ENCODE peak calls at places on chromosomes 11 and 22, in four cellular contexts. One of them, this sample, is unnamed.

GRCh38 chr11:116078101-116078561 is 573.9 kb upstream of the CADM1 start:
- DNase-seq in foreskin fibroblast: no peak
- DNase-seq in suprapubic skin: no peak
- DNase-seq in right atrium auricular region: no peak
- DNase-seq in this sample: no peak

GRCh38 chr11:14015711-14016110 is 53.2 kb downstream of the SPON1 start:
- DNase-seq in foreskin fibroblast: peak; percentile 80
- DNase-seq in suprapubic skin: no peak
- DNase-seq in right atrium auricular region: no peak
- DNase-seq in this sample: no peak

GRCh38 chr22:18997925-18998315 is 61.8 kb upstream of the PRODH start:
- DNase-seq in foreskin fibroblast: no peak
- DNase-seq in suprapubic skin: no peak
- DNase-seq in right atrium auricular region: no peak
- DNase-seq in this sample: no peak

GRCh38 chr11:12089473-12089872 is 20.9 kb upstream of the MICAL2 start:
- DNase-seq in foreskin fibroblast: peak; percentile 60
- DNase-seq in suprapubic skin: no peak
- DNase-seq in right atrium auricular region: no peak
- DNase-seq in this sample: no peak

GRCh38 chr22:50544078-50544745 is 1.5 kb upstream of the KLHDC7B start:
- DNase-seq in foreskin fibroblast: peak; percentile 85
- DNase-seq in suprapubic skin: peak; percentile 87
- DNase-seq in right atrium auricular region: peak; percentile 76
- DNase-seq in this sample: no peak

GRCh38 chr11:44010789-44011251 is 37.0 kb upstream of the ACCSL start:
- DNase-seq in foreskin fibroblast: peak; percentile 46
- DNase-seq in suprapubic skin: peak; percentile 26
- DNase-seq in right atrium auricular region: peak; percentile 26
- DNase-seq in this sample: peak; percentile 67

GRCh38 chr22:35575116-35575748 is 34.6 kb downstream of the RASD2 start:
- DNase-seq in foreskin fibroblast: no peak
- DNase-seq in suprapubic skin: no peak
- DNase-seq in right atrium auricular region: no peak
- DNase-seq in this sample: no peak

GRCh38 chr11:63663809-63664208 is 7.4 kb downstream of the ATL3 start:
- DNase-seq in foreskin fibroblast: peak; percentile 91
- DNase-seq in suprapubic skin: no peak
- DNase-seq in right atrium auricular region: no peak
- DNase-seq in this sample: no peak

GRCh38 chr11:85431319-85431718 is 195.8 kb downstream of the DLG2 start:
- DNase-seq in foreskin fibroblast: no peak
- DNase-seq in suprapubic skin: no peak
- DNase-seq in right atrium auricular region: no peak
- DNase-seq in this sample: no peak

GRCh38 chr11:13984616-13985474 is 22.3 kb downstream of the SPON1 start:
- DNase-seq in foreskin fibroblast: peak; percentile 89
- DNase-seq in suprapubic skin: no peak
- DNase-seq in right atrium auricular region: no peak
- DNase-seq in this sample: no peak

GRCh38 chr11:28697920-28698827 is 590.0 kb downstream of the METTL15 start:
- DNase-seq in foreskin fibroblast: peak; percentile 72
- DNase-seq in suprapubic skin: no peak
- DNase-seq in right atrium auricular region: no peak
- DNase-seq in this sample: no peak

GRCh38 chr22:40233886-40234285 is 56.2 kb downstream of the TNRC6B start:
- DNase-seq in foreskin fibroblast: no peak
- DNase-seq in suprapubic skin: no peak
- DNase-seq in right atrium auricular region: no peak
- DNase-seq in this sample: no peak

GRCh38 chr11:62402226-62402625 is 16.6 kb upstream of the SCGB1A1 start:
- DNase-seq in foreskin fibroblast: peak; percentile 35
- DNase-seq in suprapubic skin: peak; percentile 90
- DNase-seq in right atrium auricular region: peak; percentile 80
- DNase-seq in this sample: peak; percentile 89

GRCh38 chr11:78228467-78228866 is 39.7 kb downstream of the USP35 start:
- DNase-seq in foreskin fibroblast: peak; percentile 65
- DNase-seq in suprapubic skin: no peak
- DNase-seq in right atrium auricular region: peak; percentile 56
- DNase-seq in this sample: peak; percentile 21

GRCh38 chr11:76166314-76166713 is 40.0 kb downstream of the WNT11 start:
- DNase-seq in foreskin fibroblast: no peak
- DNase-seq in suprapubic skin: no peak
- DNase-seq in right atrium auricular region: no peak
- DNase-seq in this sample: no peak

GRCh38 chr11:130220311-130221030 is 60.9 kb downstream of the ST14 start:
- DNase-seq in foreskin fibroblast: no peak
- DNase-seq in suprapubic skin: no peak
- DNase-seq in right atrium auricular region: no peak
- DNase-seq in this sample: no peak

GRCh38 chr22:27684856-27685255 is 116.7 kb downstream of the MN1 start:
- DNase-seq in foreskin fibroblast: no peak
- DNase-seq in suprapubic skin: no peak
- DNase-seq in right atrium auricular region: no peak
- DNase-seq in this sample: no peak

GRCh38 chr11:69055598-69056516 is 7.1 kb downstream of the TPCN2 start:
- DNase-seq in foreskin fibroblast: no peak
- DNase-seq in suprapubic skin: peak; percentile 80
- DNase-seq in right atrium auricular region: no peak
- DNase-seq in this sample: no peak

GRCh38 chr11:67275606-67276409 is 9.5 kb downstream of the GRK2 start:
- DNase-seq in foreskin fibroblast: no peak
- DNase-seq in suprapubic skin: no peak
- DNase-seq in right atrium auricular region: no peak
- DNase-seq in this sample: no peak

GRCh38 chr11:10376061-10376460 is 71.2 kb downstream of the ADM start:
- DNase-seq in foreskin fibroblast: peak; percentile 41
- DNase-seq in suprapubic skin: no peak
- DNase-seq in right atrium auricular region: peak; percentile 53
- DNase-seq in this sample: no peak

GRCh38 chr11:7892751-7893356 is 38.2 kb downstream of the OR10A6 start:
- DNase-seq in foreskin fibroblast: peak; percentile 80
- DNase-seq in suprapubic skin: no peak
- DNase-seq in right atrium auricular region: no peak
- DNase-seq in this sample: no peak

GRCh38 chr11:123145220-123145619 is 49.8 kb downstream of the CLMP start:
- DNase-seq in foreskin fibroblast: peak; percentile 94
- DNase-seq in suprapubic skin: no peak
- DNase-seq in right atrium auricular region: no peak
- DNase-seq in this sample: no peak

GRCh38 chr11:130945945-130946344 is 29.7 kb upstream of the SNX19 start:
- DNase-seq in foreskin fibroblast: peak; percentile 94
- DNase-seq in suprapubic skin: no peak
- DNase-seq in right atrium auricular region: no peak
- DNase-seq in this sample: no peak

GRCh38 chr11:75797796-75798195 is 17.2 kb upstream of the UVRAG start:
- DNase-seq in foreskin fibroblast: peak; percentile 47
- DNase-seq in suprapubic skin: no peak
- DNase-seq in right atrium auricular region: no peak
- DNase-seq in this sample: no peak

GRCh38 chr11:95081412-95081811 is 8.2 kb upstream of the ENDOD1 start:
- DNase-seq in foreskin fibroblast: no peak
- DNase-seq in suprapubic skin: no peak
- DNase-seq in right atrium auricular region: peak; percentile 69
- DNase-seq in this sample: peak; percentile 91

GRCh38 chr11:103170865-103171264 is 61.6 kb downstream of the DYNC2H1 start:
- DNase-seq in foreskin fibroblast: peak; percentile 2
- DNase-seq in suprapubic skin: no peak
- DNase-seq in right atrium auricular region: no peak
- DNase-seq in this sample: no peak

GRCh38 chr11:65243773-65244172 is 18.0 kb upstream of the POLA2 start:
- DNase-seq in foreskin fibroblast: no peak
- DNase-seq in suprapubic skin: no peak
- DNase-seq in right atrium auricular region: no peak
- DNase-seq in this sample: no peak

GRCh38 chr11:43895601-43896000 is 15.0 kb downstream of the ALKBH3 start:
- DNase-seq in foreskin fibroblast: no peak
- DNase-seq in suprapubic skin: no peak
- DNase-seq in right atrium auricular region: no peak
- DNase-seq in this sample: no peak

GRCh38 chr22:38831166-38831945 is 12.5 kb downstream of the NPTXR start:
- DNase-seq in foreskin fibroblast: peak; percentile 70
- DNase-seq in suprapubic skin: no peak
- DNase-seq in right atrium auricular region: no peak
- DNase-seq in this sample: no peak

GRCh38 chr22:35726398-35726797 is 8.7 kb downstream of the APOL5 start:
- DNase-seq in foreskin fibroblast: no peak
- DNase-seq in suprapubic skin: no peak
- DNase-seq in right atrium auricular region: no peak
- DNase-seq in this sample: no peak

GRCh38 chr22:23147632-23148387 is 2.5 kb downstream of the RAB36 start:
- DNase-seq in foreskin fibroblast: peak; percentile 58
- DNase-seq in suprapubic skin: no peak
- DNase-seq in right atrium auricular region: no peak
- DNase-seq in this sample: no peak

DNA sequence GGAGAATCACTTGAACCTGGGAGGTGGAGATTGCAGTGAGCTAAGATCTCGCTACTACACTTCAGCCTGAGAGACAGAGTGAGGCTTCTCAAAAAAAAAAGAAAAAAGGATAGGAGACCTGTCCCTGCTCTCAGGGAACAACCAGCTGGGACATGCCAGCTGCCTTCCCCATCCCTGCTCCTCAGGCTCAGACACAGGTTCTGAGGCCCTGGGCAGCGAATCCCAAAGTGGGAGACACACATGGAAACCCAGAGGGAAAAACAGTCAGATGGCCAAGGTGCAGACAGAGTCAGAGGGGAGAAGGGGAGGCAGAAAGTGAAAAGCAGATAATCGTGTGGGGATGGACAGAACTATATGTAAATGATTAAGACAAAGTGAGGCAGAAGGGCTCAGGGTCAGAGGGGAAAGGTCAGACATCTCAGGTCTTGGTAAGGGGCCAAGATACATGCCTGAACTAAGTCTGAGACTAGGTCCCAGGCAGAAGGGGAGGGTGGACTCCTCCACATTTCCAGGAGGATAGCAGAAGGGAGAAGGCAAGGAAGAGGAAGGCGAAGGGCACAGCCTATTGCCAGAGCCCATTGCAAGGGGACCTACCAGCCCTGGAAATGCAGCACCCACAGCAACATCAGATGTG is 14.2 kb downstream of the STARD10 start:
- DNase-seq in foreskin fibroblast: no peak
- DNase-seq in suprapubic skin: no peak
- DNase-seq in right atrium auricular region: no peak
- DNase-seq in this sample: no peak
- H3K4me3 ChIP-seq in foreskin fibroblast: no peak overlapping the region
- H3K4me3 ChIP-seq in suprapubic skin: peak overlapping the region; percentile 81
- H3K4me3 ChIP-seq in right atrium auricular region: no peak overlapping the region
- H3K4me3 ChIP-seq in this sample: peak overlapping the region; percentile 94

DNA sequence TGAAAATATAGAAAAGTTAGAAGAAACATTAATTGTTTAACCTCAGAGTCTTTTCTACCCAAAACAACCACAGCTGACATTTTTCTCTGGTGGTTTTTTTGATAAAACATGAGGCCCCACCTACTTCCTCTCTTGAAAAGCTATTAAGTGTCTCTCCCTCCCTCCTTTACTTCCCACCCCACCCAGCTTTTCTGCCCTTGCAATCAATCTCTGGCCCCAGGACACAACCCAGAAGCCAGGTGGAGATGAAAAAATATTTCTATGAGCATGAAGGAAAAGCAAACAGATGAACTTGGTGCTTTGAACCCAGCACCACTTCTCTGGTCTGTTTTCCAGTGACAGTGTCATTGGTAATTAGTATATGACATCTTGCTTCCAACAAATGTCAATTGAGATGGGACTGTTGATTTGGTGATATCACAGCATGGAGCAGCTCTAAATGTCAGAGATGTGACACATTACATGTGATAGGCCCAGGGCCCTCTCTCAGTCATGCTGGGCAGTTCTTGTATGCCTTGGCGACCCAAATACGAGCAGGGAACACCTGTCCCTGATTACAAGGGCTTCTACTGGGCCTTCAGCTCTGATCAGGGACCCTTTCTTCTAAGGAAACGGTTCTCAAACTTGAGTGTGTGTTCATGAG is 23.9 kb upstream of the TMPRSS13 start:
- DNase-seq in foreskin fibroblast: no peak
- DNase-seq in suprapubic skin: no peak
- DNase-seq in right atrium auricular region: peak; percentile 34
- DNase-seq in this sample: no peak
- H3K4me3 ChIP-seq in foreskin fibroblast: no peak overlapping the region
- H3K4me3 ChIP-seq in suprapubic skin: no peak overlapping the region
- H3K4me3 ChIP-seq in right atrium auricular region: no peak overlapping the region
- H3K4me3 ChIP-seq in this sample: no peak overlapping the region

DNA sequence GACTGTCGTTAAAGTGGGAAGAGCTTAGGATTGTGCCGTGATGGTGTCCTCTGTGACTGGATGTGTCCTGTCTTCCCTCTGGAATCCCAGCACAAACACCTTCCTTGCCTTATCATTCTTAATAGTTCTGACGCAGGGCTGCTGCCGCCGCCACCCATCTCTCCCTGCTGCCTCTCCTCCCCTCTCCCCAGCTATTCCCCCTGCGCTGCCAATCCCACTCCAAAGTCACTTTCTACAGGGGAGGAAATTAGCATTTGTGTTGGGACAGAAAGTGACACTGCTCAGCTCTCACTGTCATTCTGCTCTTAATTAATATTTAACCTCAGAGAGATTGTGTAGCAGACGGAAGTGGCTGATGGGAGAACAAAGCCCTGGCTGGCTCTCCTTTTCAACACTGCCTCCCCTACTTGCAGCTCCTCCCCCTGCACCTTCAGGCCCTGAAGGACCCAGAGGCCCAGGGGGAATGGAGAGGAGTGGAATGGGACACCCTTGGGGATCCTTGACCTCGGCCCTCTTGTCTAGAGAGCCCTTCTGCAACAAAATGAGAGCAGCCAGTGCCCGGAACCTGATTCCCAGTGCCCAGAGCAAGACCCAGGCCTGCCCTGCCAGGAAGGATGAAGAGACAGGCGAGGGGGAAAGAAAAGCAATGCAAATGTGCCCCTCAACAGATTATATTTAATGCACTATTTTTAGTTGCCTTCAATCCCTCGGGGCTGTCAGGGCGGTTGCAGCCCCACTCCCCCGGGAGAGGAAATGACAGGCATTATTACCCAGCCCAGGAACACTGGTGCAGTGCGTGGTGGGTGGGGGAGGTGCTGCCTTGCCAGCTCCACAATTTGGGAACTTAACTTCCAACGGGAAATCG is 14.7 kb upstream of the NRGN start:
- DNase-seq in foreskin fibroblast: no peak
- DNase-seq in suprapubic skin: no peak
- DNase-seq in right atrium auricular region: no peak
- DNase-seq in this sample: no peak
- H3K4me3 ChIP-seq in foreskin fibroblast: no peak overlapping the region
- H3K4me3 ChIP-seq in suprapubic skin: no peak overlapping the region
- H3K4me3 ChIP-seq in right atrium auricular region: no peak overlapping the region
- H3K4me3 ChIP-seq in this sample: peak overlapping the region; percentile 12

GRCh38 chr22:37803195-37803635 is 4.5 kb upstream of the GCAT start:
- DNase-seq in foreskin fibroblast: no peak
- DNase-seq in suprapubic skin: no peak
- DNase-seq in right atrium auricular region: no peak
- DNase-seq in this sample: peak; percentile 67
- H3K4me3 ChIP-seq in foreskin fibroblast: peak overlapping the region; percentile 61
- H3K4me3 ChIP-seq in suprapubic skin: peak overlapping the region; percentile 70
- H3K4me3 ChIP-seq in right atrium auricular region: peak overlapping the region; percentile 65
- H3K4me3 ChIP-seq in this sample: peak overlapping the region; percentile 91